ENCODE peak calls at places on chromosomes 5 and 9, in seven cellular contexts. One of them, this sample, is unnamed.

GRCh38 chr9:135015986-135016640 is 71.4 kb upstream of the OLFM1 start:
- DNase-seq in cardiac muscle cell: no peak
- DNase-seq in ovary: no peak
- DNase-seq in uterus: no peak
- DNase-seq in osteocyte: no peak
- DNase-seq in brain microvascular endothelial cell: no peak
- DNase-seq in cardiac fibroblast: no peak
- DNase-seq in this sample: no peak

GRCh38 chr9:98916660-98917059 is 27.0 kb upstream of the COL15A1 start:
- DNase-seq in cardiac fibroblast: no peak
- DNase-seq in cardiac muscle cell: peak
- DNase-seq in ovary: peak
- DNase-seq in brain microvascular endothelial cell: no peak
- DNase-seq in uterus: peak
- DNase-seq in osteocyte: peak
- DNase-seq in this sample: no peak

GRCh38 chr9:71719585-71719984 is 48.7 kb downstream of the CEMIP2 start:
- DNase-seq in cardiac muscle cell: peak
- DNase-seq in uterus: no peak
- DNase-seq in cardiac fibroblast: peak
- DNase-seq in ovary: no peak
- DNase-seq in osteocyte: no peak
- DNase-seq in brain microvascular endothelial cell: no peak
- DNase-seq in this sample: no peak

GRCh38 chr5:164336906-164337305 is 831.5 kb downstream of the MAT2B start:
- DNase-seq in brain microvascular endothelial cell: peak
- DNase-seq in cardiac fibroblast: peak
- DNase-seq in osteocyte: no peak
- DNase-seq in uterus: no peak
- DNase-seq in ovary: no peak
- DNase-seq in cardiac muscle cell: peak
- DNase-seq in this sample: no peak

GRCh38 chr9:98807070-98807810 is at the start of gene GALNT12:
- DNase-seq in osteocyte: no peak
- DNase-seq in cardiac fibroblast: no peak
- DNase-seq in ovary: peak
- DNase-seq in brain microvascular endothelial cell: no peak
- DNase-seq in cardiac muscle cell: no peak
- DNase-seq in uterus: no peak
- DNase-seq in this sample: no peak

GRCh38 chr9:98707158-98708102 is 1.3 kb downstream of the GABBR2 start:
- DNase-seq in osteocyte: no peak
- DNase-seq in cardiac fibroblast: peak
- DNase-seq in ovary: no peak
- DNase-seq in uterus: no peak
- DNase-seq in brain microvascular endothelial cell: peak
- DNase-seq in cardiac muscle cell: peak
- DNase-seq in this sample: peak

GRCh38 chr5:41508186-41508585 is 2.2 kb downstream of the PLCXD3 start:
- DNase-seq in brain microvascular endothelial cell: no peak
- DNase-seq in cardiac muscle cell: no peak
- DNase-seq in uterus: no peak
- DNase-seq in cardiac fibroblast: no peak
- DNase-seq in ovary: no peak
- DNase-seq in osteocyte: no peak
- DNase-seq in this sample: no peak

GRCh38 chr9:124307379-124308030 is 49.8 kb downstream of the NEK6 start:
- DNase-seq in ovary: no peak
- DNase-seq in cardiac fibroblast: no peak
- DNase-seq in osteocyte: no peak
- DNase-seq in uterus: no peak
- DNase-seq in brain microvascular endothelial cell: no peak
- DNase-seq in cardiac muscle cell: no peak
- DNase-seq in this sample: no peak

GRCh38 chr5:85717203-85717563 is 900.6 kb upstream of the COX7C start:
- DNase-seq in brain microvascular endothelial cell: no peak
- DNase-seq in osteocyte: no peak
- DNase-seq in cardiac fibroblast: no peak
- DNase-seq in uterus: no peak
- DNase-seq in cardiac muscle cell: no peak
- DNase-seq in ovary: no peak
- DNase-seq in this sample: no peak
- TF ChIP-seq CTCF in brain microvascular endothelial cell: no peak
- TF ChIP-seq CTCF in osteocyte: no peak
- TF ChIP-seq CTCF in cardiac fibroblast: no peak
- TF ChIP-seq CTCF in uterus: no peak
- TF ChIP-seq CTCF in cardiac muscle cell: no peak
- TF ChIP-seq CTCF in ovary: no peak
- TF ChIP-seq CTCF in this sample: no peak

GRCh38 chr5:71836084-71836483 is 117.0 kb downstream of the CARTPT start:
- DNase-seq in cardiac fibroblast: peak
- DNase-seq in brain microvascular endothelial cell: peak
- DNase-seq in osteocyte: no peak
- DNase-seq in cardiac muscle cell: peak
- DNase-seq in ovary: no peak
- DNase-seq in uterus: no peak
- DNase-seq in this sample: no peak
- TF ChIP-seq CTCF in cardiac fibroblast: peak
- TF ChIP-seq CTCF in brain microvascular endothelial cell: peak
- TF ChIP-seq CTCF in osteocyte: peak
- TF ChIP-seq CTCF in cardiac muscle cell: peak
- TF ChIP-seq CTCF in ovary: no peak
- TF ChIP-seq CTCF in uterus: no peak
- TF ChIP-seq CTCF in this sample: peak

GRCh38 chr5:76483433-76483832 is 80.3 kb downstream of the IQGAP2 start:
- DNase-seq in cardiac fibroblast: no peak
- DNase-seq in osteocyte: no peak
- DNase-seq in ovary: no peak
- DNase-seq in cardiac muscle cell: no peak
- DNase-seq in uterus: no peak
- DNase-seq in brain microvascular endothelial cell: no peak
- DNase-seq in this sample: no peak
- TF ChIP-seq CTCF in cardiac fibroblast: no peak
- TF ChIP-seq CTCF in osteocyte: no peak
- TF ChIP-seq CTCF in ovary: no peak
- TF ChIP-seq CTCF in cardiac muscle cell: no peak
- TF ChIP-seq CTCF in uterus: no peak
- TF ChIP-seq CTCF in brain microvascular endothelial cell: peak
- TF ChIP-seq CTCF in this sample: no peak

DNA sequence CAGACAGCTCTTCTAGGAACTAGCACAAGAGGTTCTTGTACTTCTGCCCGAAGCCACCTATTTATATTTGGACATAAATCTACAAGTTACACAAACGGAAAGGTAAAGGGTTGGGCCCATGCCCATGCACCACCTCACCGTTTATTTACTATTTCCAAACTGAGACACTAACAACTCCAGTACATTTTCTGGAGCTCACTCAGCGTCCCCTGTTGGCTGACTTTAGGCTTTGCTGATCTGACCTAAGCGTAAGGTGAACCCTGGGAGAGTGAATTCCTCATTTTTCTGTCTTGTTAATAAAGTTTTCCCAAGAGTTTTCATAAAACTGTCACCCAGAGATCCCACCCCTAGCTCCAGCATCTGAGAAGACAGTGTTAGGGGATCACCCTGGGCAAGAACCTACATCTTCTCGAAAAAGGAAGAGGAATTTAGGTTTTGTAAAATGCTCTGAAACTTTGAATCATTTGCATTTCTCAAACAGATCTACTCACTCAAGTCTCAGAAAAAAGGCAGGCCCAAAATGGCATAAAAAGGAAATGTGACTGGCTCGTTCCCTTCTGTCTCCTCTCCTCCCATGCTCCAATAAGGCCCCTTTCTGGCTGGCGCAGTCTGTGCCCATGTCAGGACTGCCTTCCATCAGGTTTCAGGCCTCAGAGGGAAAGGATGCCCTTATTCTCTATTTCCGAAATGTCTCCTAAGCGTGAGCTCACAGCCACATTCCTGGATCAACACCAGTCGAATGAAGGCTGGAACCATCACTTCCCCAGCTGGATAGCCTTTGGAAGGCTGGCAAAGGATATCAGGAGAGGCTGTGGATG is 201.3 kb downstream of the FANCC start:
- DNase-seq in cardiac fibroblast: no peak
- DNase-seq in brain microvascular endothelial cell: no peak
- DNase-seq in ovary: no peak
- DNase-seq in uterus: peak
- DNase-seq in osteocyte: no peak
- DNase-seq in cardiac muscle cell: no peak
- DNase-seq in this sample: no peak
- TF ChIP-seq CTCF in cardiac fibroblast: peak
- TF ChIP-seq CTCF in brain microvascular endothelial cell: peak
- TF ChIP-seq CTCF in ovary: no peak
- TF ChIP-seq CTCF in uterus: no peak
- TF ChIP-seq CTCF in osteocyte: peak
- TF ChIP-seq CTCF in cardiac muscle cell: peak
- TF ChIP-seq CTCF in this sample: peak

GRCh38 chr5:143957455-143957854 is 145.5 kb downstream of the HMHB1 start:
- DNase-seq in ovary: no peak
- DNase-seq in cardiac fibroblast: no peak
- DNase-seq in uterus: no peak
- DNase-seq in osteocyte: no peak
- DNase-seq in cardiac muscle cell: no peak
- DNase-seq in brain microvascular endothelial cell: no peak
- DNase-seq in this sample: no peak

GRCh38 chr5:143952809-143953208 is 140.8 kb downstream of the HMHB1 start:
- DNase-seq in osteocyte: no peak
- DNase-seq in brain microvascular endothelial cell: no peak
- DNase-seq in uterus: no peak
- DNase-seq in cardiac fibroblast: no peak
- DNase-seq in ovary: no peak
- DNase-seq in cardiac muscle cell: no peak
- DNase-seq in this sample: no peak

GRCh38 chr5:143955140-143955539 is 143.2 kb downstream of the HMHB1 start:
- DNase-seq in brain microvascular endothelial cell: peak
- DNase-seq in uterus: no peak
- DNase-seq in cardiac fibroblast: peak
- DNase-seq in cardiac muscle cell: peak
- DNase-seq in ovary: no peak
- DNase-seq in osteocyte: no peak
- DNase-seq in this sample: no peak
- TF ChIP-seq CTCF in brain microvascular endothelial cell: no peak
- TF ChIP-seq CTCF in uterus: no peak
- TF ChIP-seq CTCF in cardiac fibroblast: no peak
- TF ChIP-seq CTCF in cardiac muscle cell: no peak
- TF ChIP-seq CTCF in ovary: no peak
- TF ChIP-seq CTCF in osteocyte: no peak
- TF ChIP-seq CTCF in this sample: no peak

DNA sequence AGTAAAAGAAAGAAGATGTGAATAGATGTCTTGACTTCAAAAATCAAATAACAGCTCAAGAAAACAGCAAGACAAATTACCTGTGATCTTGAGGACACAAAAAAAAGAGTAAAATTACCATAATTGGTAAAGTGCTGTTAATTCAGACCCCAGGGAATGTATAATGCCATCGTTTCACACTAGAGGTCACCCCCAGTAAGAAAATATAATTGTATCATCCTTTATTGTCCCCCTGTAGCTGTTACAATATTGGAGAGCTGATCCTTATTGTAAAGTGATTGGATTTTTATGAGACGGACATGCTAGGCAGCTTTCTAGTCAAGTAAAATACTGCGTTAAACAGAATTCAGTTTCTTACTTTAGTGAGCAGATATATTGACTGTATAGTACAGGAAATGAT is 377.0 kb downstream of the TLE1 start:
- DNase-seq in cardiac muscle cell: peak
- DNase-seq in uterus: no peak
- DNase-seq in brain microvascular endothelial cell: no peak
- DNase-seq in cardiac fibroblast: peak
- DNase-seq in osteocyte: no peak
- DNase-seq in ovary: no peak
- DNase-seq in this sample: no peak
- TF ChIP-seq CTCF in cardiac muscle cell: no peak
- TF ChIP-seq CTCF in uterus: no peak
- TF ChIP-seq CTCF in brain microvascular endothelial cell: peak
- TF ChIP-seq CTCF in cardiac fibroblast: no peak
- TF ChIP-seq CTCF in osteocyte: peak
- TF ChIP-seq CTCF in ovary: no peak
- TF ChIP-seq CTCF in this sample: no peak

This sample was measured in type B pancreatic cell.